ENCODE peak calls at places on chromosomes 12 and 14, in nine cellular contexts. V is neuronal stem cell, K is right atrium auricular region, I is upper lobe of right lung, Z is thyroid gland, L is transverse colon, A is colonic mucosa, H is IMR-90, W is heart right ventricle. M is an unnamed sample.

GRCh38 chr12:127383281-127383680 is 883.7 kb upstream of the TMEM132C start:
- DNase-seq in K (no peak), Z (no peak), I (no peak), A (no peak), W (no peak), H (no peak), L (no peak), V (no peak), M (no peak)

GRCh38 chr14:69013943-69014782 is 35.1 kb upstream of the ACTN1 start:
- DNase-seq in I (peak), Z (peak), W (peak), A (peak), V (no peak), H (peak), L (peak), K (no peak), M (no peak)

GRCh38 chr12:46942579-46942978 is 116.8 kb upstream of the SLC38A4 start:
- DNase-seq in I (no peak), V (no peak), Z (no peak), L (no peak), W (no peak), A (no peak), H (peak), K (no peak), M (no peak)

GRCh38 chr12:80829767-80830166 is 108.0 kb downstream of the LIN7A start:
- DNase-seq in V (no peak), K (no peak), L (no peak), W (no peak), H (peak), Z (no peak), I (no peak), A (no peak), M (no peak)

GRCh38 chr12:7127916-7128626 is 618 bp downstream of the RBP5 start:
- DNase-seq in I (no peak), Z (no peak), W (no peak), K (no peak), H (no peak), V (no peak), A (no peak), L (no peak), M (no peak)

GRCh38 chr14:31027847-31028246 is 1.7 kb upstream of the STRN3 start:
- DNase-seq in Z (no peak), V (no peak), K (no peak), W (no peak), I (no peak), H (no peak), L (no peak), A (no peak), M (no peak)

GRCh38 chr14:99928963-99929362 is 135.8 kb downstream of the EML1 start:
- DNase-seq in K (no peak), W (no peak), H (no peak), L (no peak), V (no peak), A (no peak), Z (no peak), I (no peak), M (no peak)

GRCh38 chr14:71228711-71229110 is 321.5 kb downstream of the PCNX1 start:
- DNase-seq in Z (no peak), V (no peak), A (no peak), K (no peak), L (no peak), H (no peak), I (no peak), W (no peak), M (no peak)

GRCh38 chr14:105532111-105532623 is 5.8 kb downstream of the TMEM121 start:
- DNase-seq in L (no peak), I (peak), Z (no peak), H (no peak), A (no peak), K (no peak), V (no peak), W (no peak), M (no peak)

GRCh38 chr14:91195881-91196280 is 48.6 kb downstream of the GPR68 start:
- DNase-seq in L (no peak), Z (no peak), H (no peak), K (no peak), W (no peak), I (no peak), V (no peak), A (no peak), M (no peak)

GRCh38 chr14:104427126-104427851 is 152.3 kb upstream of the C14orf180 start:
- DNase-seq in H (no peak), W (no peak), A (no peak), Z (no peak), L (no peak), I (peak), V (no peak), K (peak), M (no peak)

GRCh38 chr12:65504417-65504816 is 225.9 kb downstream of the MSRB3 start:
- DNase-seq in I (no peak), A (no peak), W (no peak), H (no peak), L (no peak), K (no peak), V (no peak), Z (no peak), M (no peak)
- H3K27ac ChIP-seq in I (no peak), A (no peak), W (no peak), H (no peak), L (no peak), K (no peak), V (no peak), Z (no peak), M (no peak)

DNA sequence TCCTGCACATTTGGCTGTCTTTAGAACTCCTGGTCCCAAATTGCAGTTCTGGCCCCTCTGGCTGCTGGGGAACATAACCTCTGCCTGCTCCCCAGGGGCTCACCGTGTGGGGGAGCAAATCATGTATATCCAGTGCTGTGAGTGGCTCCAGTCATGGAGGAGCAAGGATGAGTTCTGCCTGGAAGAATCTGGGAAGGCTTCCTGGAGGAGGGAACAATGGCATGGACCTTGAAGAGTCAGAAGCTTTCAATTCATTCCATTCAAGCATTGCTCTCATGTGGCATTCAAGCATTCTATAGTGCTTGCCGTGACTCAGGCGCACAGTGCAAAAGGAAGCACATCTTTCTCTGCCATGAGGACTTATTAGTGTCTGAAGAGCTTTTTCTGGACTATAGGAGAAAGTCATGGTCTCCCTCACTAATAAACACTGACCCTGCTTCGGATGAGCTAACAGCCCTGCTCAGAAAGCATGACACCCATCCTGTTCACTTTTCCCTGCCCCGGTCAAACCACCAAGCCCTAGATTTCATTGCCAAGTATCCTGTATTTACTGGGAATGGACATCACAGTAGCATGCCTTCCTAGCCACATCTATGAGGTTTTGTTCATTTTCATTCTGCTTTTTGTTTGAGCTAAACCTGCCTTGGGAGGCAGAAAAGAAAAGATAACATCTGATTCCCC is 3.5 kb downstream of the IFI27 start:
- DNase-seq in L (no peak), Z (no peak), V (no peak), K (no peak), I (no peak), A (no peak), W (no peak), H (peak), M (no peak)
- H3K27ac ChIP-seq in L (peak), Z (peak), V (no peak), K (peak), I (peak), A (peak), W (peak), H (no peak), M (no peak)

GRCh38 chr14:23024612-23025075 is 10.1 kb downstream of the PSMB5 start:
- DNase-seq in H (no peak), L (no peak), W (no peak), K (no peak), I (no peak), Z (no peak), A (no peak), V (no peak), M (no peak)

GRCh38 chr14:23023500-23024152 is 11.1 kb downstream of the PSMB5 start:
- DNase-seq in L (no peak), A (no peak), W (no peak), I (no peak), H (no peak), V (no peak), Z (no peak), K (no peak), M (no peak)

GRCh38 chr14:23021969-23022368 is 12.0 kb upstream of the C14orf93 start:
- DNase-seq in L (no peak), Z (no peak), H (no peak), W (no peak), V (no peak), K (no peak), I (no peak), A (no peak), M (no peak)

GRCh38 chr14:23021479-23021878 is 11.5 kb upstream of the C14orf93 start:
- DNase-seq in I (no peak), L (no peak), V (no peak), W (no peak), K (no peak), A (no peak), H (no peak), Z (no peak), M (no peak)

GRCh38 chr14:23022849-23023499 is 11.7 kb downstream of the PSMB5 start:
- DNase-seq in V (no peak), H (no peak), Z (no peak), I (no peak), K (no peak), A (no peak), W (no peak), L (no peak), M (no peak)
- H3K27ac ChIP-seq in V (no peak), H (no peak), Z (no peak), I (no peak), K (no peak), A (no peak), W (no peak), L (no peak), M (no peak)

GRCh38 chr12:48882972-48883304 is 17.3 kb upstream of the RND1 start:
- DNase-seq in W (no peak), K (no peak), Z (no peak), V (no peak), I (no peak), A (no peak), H (no peak), L (no peak), M (no peak)
- H3K27ac ChIP-seq in W (no peak), K (no peak), Z (peak), V (peak), I (no peak), A (no peak), H (no peak), L (no peak), M (no peak)

GRCh38 chr12:71867131-71867530 is 27.6 kb downstream of the TBC1D15 start:
- DNase-seq in K (no peak), I (no peak), H (no peak), W (no peak), L (no peak), Z (no peak), A (no peak), V (no peak), M (no peak)

GRCh38 chr12:71865757-71866536 is 26.4 kb downstream of the TBC1D15 start:
- DNase-seq in L (no peak), W (no peak), I (no peak), A (no peak), K (no peak), H (no peak), V (no peak), Z (no peak), M (no peak)

GRCh38 chr12:71870409-71870808 is 30.9 kb downstream of the TBC1D15 start:
- DNase-seq in Z (no peak), V (no peak), L (no peak), W (no peak), H (no peak), I (no peak), K (no peak), A (no peak), M (no peak)

GRCh38 chr12:71871116-71871515 is 31.6 kb downstream of the TBC1D15 start:
- DNase-seq in A (no peak), W (no peak), K (no peak), H (peak), Z (no peak), V (no peak), I (no peak), L (no peak), M (no peak)

DNA sequence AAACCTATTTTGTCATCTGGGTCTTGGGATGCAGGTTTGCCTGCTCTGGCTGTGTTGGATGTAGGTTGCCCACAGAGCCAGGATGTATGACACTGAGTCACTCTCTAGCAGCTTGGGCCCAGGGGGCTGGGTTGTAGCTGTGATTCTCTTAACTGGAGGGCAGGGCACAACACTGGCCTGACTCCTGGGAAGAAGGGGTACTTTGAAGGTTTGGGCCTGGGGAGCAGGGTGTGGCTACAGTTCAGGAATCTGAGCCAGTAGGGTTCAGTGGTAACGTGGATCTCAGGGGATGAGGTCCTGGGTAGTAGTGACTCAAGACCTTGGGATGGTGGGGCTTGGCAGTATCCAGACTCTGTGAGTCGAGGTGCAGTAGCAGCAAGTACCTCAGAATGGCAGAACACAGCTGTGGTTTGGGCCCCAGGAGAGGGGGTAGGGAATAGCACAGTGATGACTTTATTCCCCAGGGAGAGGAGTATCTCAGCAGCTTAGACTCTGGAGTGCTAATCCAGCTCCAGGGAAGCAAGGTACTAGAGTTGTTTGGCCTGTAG is 25.7 kb downstream of the TBC1D15 start:
- DNase-seq in I (no peak), V (no peak), L (no peak), K (no peak), W (no peak), H (peak), Z (no peak), A (no peak), M (no peak)
- H3K27ac ChIP-seq in I (no peak), V (no peak), L (no peak), K (no peak), W (no peak), H (peak), Z (no peak), A (no peak), M (no peak)

GRCh38 chr14:60655114-60655897 is 6.0 kb upstream of the SIX1 start:
- DNase-seq in I (no peak), K (no peak), V (peak), Z (no peak), W (no peak), H (no peak), L (no peak), A (no peak), M (no peak)
- H3K27ac ChIP-seq in I (no peak), K (no peak), V (no peak), Z (no peak), W (no peak), H (peak), L (no peak), A (no peak), M (no peak)

DNA sequence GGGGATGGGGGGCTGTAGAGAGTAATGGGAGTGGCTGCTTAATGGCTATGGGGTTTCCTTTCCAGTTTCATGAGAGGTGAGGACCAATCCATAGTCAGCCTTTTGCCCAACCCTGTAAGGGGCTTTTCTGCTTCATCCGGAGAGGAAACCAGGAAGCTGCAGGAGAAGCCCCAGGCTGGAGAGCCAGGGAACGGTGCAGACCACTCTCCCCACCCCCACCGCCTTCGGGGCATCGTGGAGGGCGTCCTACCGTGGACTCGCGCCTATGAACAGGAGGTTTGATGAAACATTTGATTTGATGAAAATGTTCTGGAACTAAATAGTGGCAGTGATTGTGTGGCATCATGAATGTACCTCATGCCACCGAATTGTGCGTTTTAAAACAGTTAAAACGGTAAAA is 204.3 kb upstream of the DIO3 start:
- DNase-seq in I (no peak), Z (no peak), L (no peak), H (no peak), K (no peak), W (no peak), A (no peak), V (no peak), M (no peak)
- H3K27ac ChIP-seq in I (no peak), Z (no peak), L (no peak), H (no peak), K (no peak), W (no peak), A (no peak), V (no peak), M (no peak)

GRCh38 chr12:20528208-20528607 is 159.9 kb downstream of the PDE3A start:
- DNase-seq in H (no peak), K (no peak), A (no peak), L (no peak), W (no peak), Z (no peak), V (no peak), I (no peak), M (no peak)
- H3K27ac ChIP-seq in H (peak), K (peak), A (no peak), L (peak), W (peak), Z (no peak), V (no peak), I (no peak), M (no peak)

M was measured in substantia nigra.